ENCODE peak calls at places on chromosomes 5 and 9, in five cellular contexts. One of them, this sample, is unnamed.

GRCh38 chr5:128613757-128614156 is 75.7 kb upstream of the FBN2 start:
- DNase-seq in lower lobe of right lung: no peak
- DNase-seq in tibial artery: no peak
- DNase-seq in left ventricle myocardium inferior: no peak
- DNase-seq in astrocyte: peak
- DNase-seq in this sample: no peak

GRCh38 chr5:34412769-34413168 is 243.4 kb upstream of the RAI14 start:
- DNase-seq in astrocyte: peak
- DNase-seq in lower lobe of right lung: no peak
- DNase-seq in tibial artery: no peak
- DNase-seq in left ventricle myocardium inferior: no peak
- DNase-seq in this sample: no peak

GRCh38 chr5:97383996-97384395 is 200.9 kb upstream of the RIOK2 start:
- DNase-seq in astrocyte: peak
- DNase-seq in left ventricle myocardium inferior: no peak
- DNase-seq in tibial artery: no peak
- DNase-seq in lower lobe of right lung: no peak
- DNase-seq in this sample: no peak

GRCh38 chr5:135269828-135270545 is 129.0 kb downstream of the MACROH2A1 start:
- DNase-seq in lower lobe of right lung: no peak
- DNase-seq in left ventricle myocardium inferior: no peak
- DNase-seq in astrocyte: peak
- DNase-seq in tibial artery: peak
- DNase-seq in this sample: no peak

GRCh38 chr9:91161465-91162275 is 200.0 kb downstream of the AUH start:
- DNase-seq in astrocyte: no peak
- DNase-seq in tibial artery: no peak
- DNase-seq in lower lobe of right lung: no peak
- DNase-seq in left ventricle myocardium inferior: no peak
- DNase-seq in this sample: no peak

GRCh38 chr5:168131519-168131918 is 159.9 kb upstream of the WWC1 start:
- DNase-seq in left ventricle myocardium inferior: no peak
- DNase-seq in tibial artery: no peak
- DNase-seq in astrocyte: no peak
- DNase-seq in lower lobe of right lung: no peak
- DNase-seq in this sample: no peak

GRCh38 chr5:180575571-180575970 is 15.7 kb downstream of the SCGB3A1 start:
- DNase-seq in tibial artery: no peak
- DNase-seq in astrocyte: no peak
- DNase-seq in left ventricle myocardium inferior: no peak
- DNase-seq in lower lobe of right lung: no peak
- DNase-seq in this sample: no peak

GRCh38 chr9:88143179-88143578 is 4.9 kb upstream of the SPATA31C2 start:
- DNase-seq in astrocyte: no peak
- DNase-seq in left ventricle myocardium inferior: no peak
- DNase-seq in tibial artery: no peak
- DNase-seq in lower lobe of right lung: no peak
- DNase-seq in this sample: no peak

GRCh38 chr9:127524373-127524772 is 73.1 kb downstream of the LRSAM1 start:
- DNase-seq in lower lobe of right lung: no peak
- DNase-seq in tibial artery: no peak
- DNase-seq in astrocyte: peak
- DNase-seq in left ventricle myocardium inferior: no peak
- DNase-seq in this sample: no peak

GRCh38 chr9:106697799-106698591 is 165.0 kb upstream of the ZNF462 start:
- DNase-seq in tibial artery: peak
- DNase-seq in astrocyte: peak
- DNase-seq in left ventricle myocardium inferior: peak
- DNase-seq in lower lobe of right lung: peak
- DNase-seq in this sample: no peak

GRCh38 chr9:6029581-6029980 is 14.2 kb upstream of the RANBP6 start:
- DNase-seq in astrocyte: no peak
- DNase-seq in lower lobe of right lung: no peak
- DNase-seq in left ventricle myocardium inferior: no peak
- DNase-seq in tibial artery: no peak
- DNase-seq in this sample: no peak

GRCh38 chr9:6024035-6024554 is 8.7 kb upstream of the RANBP6 start:
- DNase-seq in tibial artery: no peak
- DNase-seq in lower lobe of right lung: no peak
- DNase-seq in astrocyte: no peak
- DNase-seq in left ventricle myocardium inferior: no peak
- DNase-seq in this sample: peak
- H3K27ac ChIP-seq in tibial artery: no peak
- H3K27ac ChIP-seq in lower lobe of right lung: no peak
- H3K27ac ChIP-seq in astrocyte: no peak
- H3K27ac ChIP-seq in left ventricle myocardium inferior: no peak
- H3K27ac ChIP-seq in this sample: no peak

GRCh38 chr5:80463269-80463668 is 24.6 kb upstream of the FAM151B start:
- DNase-seq in left ventricle myocardium inferior: no peak
- DNase-seq in astrocyte: no peak
- DNase-seq in lower lobe of right lung: no peak
- DNase-seq in tibial artery: no peak
- DNase-seq in this sample: no peak

DNA sequence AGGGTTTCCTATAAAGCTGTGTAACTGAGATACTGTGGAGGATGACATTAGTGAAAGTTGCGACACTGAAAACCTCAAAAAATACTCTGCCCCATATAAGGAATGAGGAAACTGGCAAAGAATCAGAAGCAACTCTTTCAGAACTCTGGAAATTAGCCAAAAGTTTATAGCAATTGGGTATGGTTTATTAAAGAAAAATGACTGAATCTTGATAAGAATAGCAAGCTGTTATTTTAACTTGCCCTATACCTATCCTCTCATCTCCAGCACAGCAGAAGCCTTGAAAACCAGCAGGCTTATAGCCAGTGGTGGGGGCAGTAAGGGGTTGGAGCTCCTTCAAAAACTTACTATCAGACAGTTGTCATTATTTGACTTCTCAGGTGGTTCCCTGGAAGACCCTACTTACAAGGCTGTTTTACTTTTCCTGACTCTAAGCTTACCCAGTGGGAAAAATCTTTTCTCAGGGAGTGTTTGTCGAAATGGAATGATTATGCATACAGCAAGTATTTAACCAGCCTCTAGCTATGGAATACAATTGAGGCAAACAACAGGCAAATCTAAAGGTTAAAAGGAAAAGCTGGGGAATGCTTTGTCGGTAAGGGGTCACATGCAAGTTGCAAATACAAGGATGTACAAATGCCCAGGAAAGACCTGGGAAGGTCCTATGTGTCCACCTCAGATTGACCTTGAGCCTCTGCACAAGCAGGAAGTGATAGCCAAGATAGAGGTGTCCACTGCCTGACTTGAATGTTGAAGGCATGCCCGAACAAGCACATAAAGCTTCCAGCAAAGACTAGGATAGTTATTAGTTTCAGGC is 21.0 kb upstream of the FAM151B start:
- DNase-seq in lower lobe of right lung: no peak
- DNase-seq in astrocyte: peak
- DNase-seq in left ventricle myocardium inferior: no peak
- DNase-seq in tibial artery: no peak
- DNase-seq in this sample: no peak
- H3K27ac ChIP-seq in lower lobe of right lung: no peak
- H3K27ac ChIP-seq in astrocyte: no peak
- H3K27ac ChIP-seq in left ventricle myocardium inferior: peak
- H3K27ac ChIP-seq in tibial artery: no peak
- H3K27ac ChIP-seq in this sample: no peak

DNA sequence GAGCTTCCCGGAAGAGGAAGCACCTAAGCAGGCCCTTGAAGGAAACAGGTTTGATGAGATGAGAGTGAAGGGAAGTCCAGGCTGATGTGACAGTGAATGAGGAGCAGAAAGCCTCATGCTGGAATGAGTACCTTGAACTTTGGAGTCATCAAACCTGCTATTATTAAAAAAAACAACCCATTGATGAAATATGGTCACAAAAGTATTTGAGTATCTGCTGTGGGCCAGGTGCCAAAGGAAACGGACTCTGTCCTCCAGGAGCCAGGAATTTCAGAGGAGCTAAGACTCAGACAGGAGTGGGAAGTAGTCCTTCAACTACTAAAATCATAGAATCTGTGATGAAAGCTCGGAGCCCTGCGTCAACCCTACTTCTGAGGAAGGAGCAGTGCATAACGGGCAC is 11.9 kb downstream of the HAND1 start:
- DNase-seq in tibial artery: no peak
- DNase-seq in left ventricle myocardium inferior: no peak
- DNase-seq in lower lobe of right lung: no peak
- DNase-seq in astrocyte: no peak
- DNase-seq in this sample: no peak
- H3K27ac ChIP-seq in tibial artery: no peak
- H3K27ac ChIP-seq in left ventricle myocardium inferior: no peak
- H3K27ac ChIP-seq in lower lobe of right lung: no peak
- H3K27ac ChIP-seq in astrocyte: no peak
- H3K27ac ChIP-seq in this sample: no peak

GRCh38 chr5:150619359-150620230 is 20.9 kb upstream of the SYNPO start:
- DNase-seq in left ventricle myocardium inferior: peak
- DNase-seq in astrocyte: peak
- DNase-seq in lower lobe of right lung: no peak
- DNase-seq in tibial artery: peak
- DNase-seq in this sample: no peak
- H3K27ac ChIP-seq in left ventricle myocardium inferior: peak
- H3K27ac ChIP-seq in astrocyte: peak
- H3K27ac ChIP-seq in lower lobe of right lung: peak
- H3K27ac ChIP-seq in tibial artery: peak
- H3K27ac ChIP-seq in this sample: no peak